ENCODE peak calls at places on chromosomes 7 and 10, in four cellular contexts. K is HepG2, Q is WTC11, C is K562. G is an unnamed sample.

GRCh38 chr10:21292763-21293517 is 232.5 kb downstream of the SKIDA1 start:
- DNase-seq in K (peak; percentile 84), Q (peak; percentile 54), C (no peak), G (peak; percentile 54)

GRCh38 chr10:91672021-91672608 is 39.2 kb upstream of the PPP1R3C start:
- DNase-seq in K (no peak), Q (no peak), C (peak; percentile 27), G (peak; percentile 35)

GRCh38 chr7:67653856-67654442 is 657.3 kb downstream of the TYW1 start:
- DNase-seq in K (no peak), Q (no peak), C (no peak), G (no peak)

GRCh38 chr10:123301077-123301875 is 147.1 kb downstream of the BUB3 start:
- DNase-seq in K (no peak), Q (peak; percentile 18), C (peak; percentile 6), G (peak; percentile 41)

GRCh38 chr7:143391462-143392404 is 10.6 kb downstream of the ZYX start:
- DNase-seq in K (no peak), Q (no peak), C (peak; percentile 20), G (no peak)

GRCh38 chr7:30968747-30969603 is 5.2 kb downstream of the GHRHR start:
- DNase-seq in K (no peak), Q (no peak), C (no peak), G (peak; percentile 2)

GRCh38 chr10:3775671-3776551 is 9.1 kb downstream of the KLF6 start:
- DNase-seq in K (no peak), Q (peak; percentile 63), C (no peak), G (no peak)

GRCh38 chr10:71075066-71075758 is 137.2 kb upstream of the UNC5B start:
- DNase-seq in K (no peak), Q (peak; percentile 8), C (no peak), G (no peak)

GRCh38 chr7:41567350-41568114 is 135.4 kb downstream of the INHBA start:
- DNase-seq in K (no peak), Q (no peak), C (no peak), G (no peak)

GRCh38 chr7:155198901-155199845 is 98.5 kb upstream of the INSIG1 start:
- DNase-seq in K (no peak), Q (no peak), C (no peak), G (no peak)

GRCh38 chr10:1626410-1626809 is 110.9 kb downstream of the ADARB2 start:
- DNase-seq in K (no peak), Q (no peak), C (no peak), G (no peak)

GRCh38 chr7:69109131-69109740 is 489.0 kb upstream of the AUTS2 start:
- DNase-seq in K (no peak), Q (no peak), C (no peak), G (no peak)

GRCh38 chr10:59057350-59057749 is 119.1 kb upstream of the PHYHIPL start:
- DNase-seq in K (peak; percentile 67), Q (no peak), C (no peak), G (no peak)

GRCh38 chr10:35545878-35546631 is 59.1 kb upstream of the GJD4 start:
- DNase-seq in K (no peak), Q (no peak), C (no peak), G (no peak)

GRCh38 chr7:35386082-35386815 is 132.3 kb upstream of the TBX20 start:
- DNase-seq in K (no peak), Q (no peak), C (no peak), G (no peak)

GRCh38 chr7:35379481-35379880 is 125.6 kb upstream of the TBX20 start:
- DNase-seq in K (no peak), Q (no peak), C (no peak), G (no peak)

GRCh38 chr7:35384761-35385700 is 131.1 kb upstream of the TBX20 start:
- DNase-seq in K (no peak), Q (no peak), C (no peak), G (no peak)

GRCh38 chr7:35375516-35375915 is 121.6 kb upstream of the TBX20 start:
- DNase-seq in K (no peak), Q (no peak), C (no peak), G (no peak)

DNA sequence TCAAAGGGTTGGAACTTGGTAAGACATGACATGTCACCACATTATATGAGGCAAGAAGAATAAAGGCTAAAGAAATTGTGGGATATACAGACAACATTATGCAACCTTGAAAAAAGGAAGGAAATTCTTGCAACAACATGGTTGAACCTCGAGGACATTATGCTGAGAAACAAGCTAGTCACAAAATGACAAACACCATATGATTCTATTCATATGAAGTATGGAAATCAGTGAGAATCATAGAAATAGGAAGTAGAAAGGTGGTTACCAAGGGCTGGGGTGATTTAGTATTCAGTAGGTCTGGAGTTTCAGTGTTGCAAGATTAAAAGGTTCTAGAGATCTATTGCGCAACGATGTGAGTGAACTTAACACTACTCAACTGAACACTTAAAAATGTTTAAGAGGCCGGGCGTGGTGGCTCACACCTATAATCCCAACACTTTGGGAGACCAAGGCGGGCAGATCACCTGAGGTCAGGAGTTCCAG is 126.9 kb upstream of the TBX20 start:
- DNase-seq in K (no peak), Q (no peak), C (no peak), G (no peak)
- TF ChIP-seq ELF4 in K (no peak), Q (no peak), C (no peak), G (no peak)

GRCh38 chr7:953547-954327 is 743 bp downstream of the ADAP1 start:
- DNase-seq in K (peak; percentile 59), Q (peak; percentile 63), C (no peak), G (no peak)
- TF ChIP-seq ELF4 in K (no peak), Q (no peak), C (no peak), G (no peak)

DNA sequence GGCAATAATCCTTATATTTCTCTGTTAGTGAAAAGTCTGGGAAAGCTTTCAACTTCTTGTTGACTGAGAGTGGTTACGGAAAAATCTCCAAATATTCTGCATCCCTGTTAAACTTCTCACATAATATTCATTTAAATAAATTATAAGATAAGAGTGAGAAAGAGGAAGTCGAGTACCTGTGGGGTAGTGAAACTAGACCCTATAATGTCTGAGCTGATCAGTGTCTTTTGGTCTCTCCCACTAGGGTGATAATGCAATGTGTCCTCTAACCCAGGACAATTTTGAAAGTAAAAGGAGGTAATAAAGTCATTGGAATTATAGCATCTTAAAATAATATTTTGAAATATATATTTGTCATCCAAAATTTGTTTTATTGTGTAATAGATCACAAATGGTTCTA is 2.1 kb upstream of the AGR3 start:
- DNase-seq in K (no peak), Q (no peak), C (no peak), G (no peak)
- TF ChIP-seq ELF4 in K (no peak), Q (no peak), C (no peak), G (no peak)

GRCh38 chr10:119567978-119568377 is 25.5 kb upstream of the RGS10 start:
- DNase-seq in K (no peak), Q (no peak), C (no peak), G (no peak)
- TF ChIP-seq ELF4 in K (no peak), Q (no peak), C (no peak), G (no peak)

GRCh38 chr7:12670759-12671545 is 16.5 kb upstream of the ARL4A start:
- DNase-seq in K (no peak), Q (no peak), C (no peak), G (no peak)

GRCh38 chr7:12670071-12670729 is 17.2 kb upstream of the ARL4A start:
- DNase-seq in K (peak; percentile 95), Q (no peak), C (no peak), G (no peak)

GRCh38 chr7:12674053-12674452 is 13.4 kb upstream of the ARL4A start:
- DNase-seq in K (no peak), Q (no peak), C (no peak), G (no peak)

GRCh38 chr7:12674861-12675260 is 12.6 kb upstream of the ARL4A start:
- DNase-seq in K (peak; percentile 84), Q (no peak), C (peak; percentile 32), G (peak; percentile 36)
- TF ChIP-seq ELF4 in K (no peak), Q (no peak), C (no peak), G (no peak)

DNA sequence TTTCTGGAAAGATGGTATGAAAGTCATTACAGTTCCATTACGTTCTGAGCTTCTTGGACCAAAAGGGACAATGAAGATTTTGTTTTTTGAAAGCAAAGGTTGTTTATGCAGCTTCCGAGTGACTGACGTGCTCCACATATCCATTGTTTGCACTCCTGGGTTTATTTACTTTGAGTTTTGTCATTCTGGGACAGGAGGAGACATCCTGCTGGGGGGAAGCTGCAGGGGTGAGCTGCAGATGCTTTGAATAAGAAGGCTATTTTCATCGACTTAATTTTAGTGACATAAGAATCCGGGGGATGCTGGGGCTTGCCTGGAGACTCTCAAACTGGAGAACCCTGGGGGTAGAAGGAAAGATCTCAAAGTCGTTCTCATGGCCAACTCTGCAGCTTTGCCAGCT is 12.7 kb upstream of the SFMBT2 start:
- DNase-seq in K (no peak), Q (peak; percentile 26), C (no peak), G (no peak)
- TF ChIP-seq ELF4 in K (no peak), Q (no peak), C (no peak), G (no peak)

DNA sequence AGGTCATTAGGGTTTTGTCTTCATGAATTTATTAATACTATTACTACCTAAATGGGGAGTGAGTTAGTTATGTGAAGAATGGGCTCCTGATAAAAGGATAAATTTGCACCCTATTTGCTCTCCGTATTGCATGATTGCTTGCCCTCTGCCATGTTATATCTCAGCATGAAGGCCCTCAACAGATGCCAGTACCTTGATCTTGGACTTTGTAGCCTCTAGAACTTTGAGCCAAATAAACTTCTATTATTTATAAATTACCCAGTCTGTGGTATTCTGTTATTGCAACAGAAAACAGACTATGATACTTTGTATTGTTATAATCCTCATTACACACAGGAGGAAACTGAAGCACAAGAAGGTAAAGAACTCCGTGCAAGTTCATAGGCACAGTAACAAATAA is 150.8 kb downstream of the AGMO start:
- DNase-seq in K (no peak), Q (no peak), C (no peak), G (no peak)
- TF ChIP-seq ELF4 in K (no peak), Q (no peak), C (no peak), G (no peak)

GRCh38 chr10:5490032-5490431 is 9.3 kb downstream of the CALML5 start:
- DNase-seq in K (no peak), Q (no peak), C (no peak), G (no peak)

GRCh38 chr10:5491477-5491876 is 7.9 kb downstream of the CALML5 start:
- DNase-seq in K (no peak), Q (no peak), C (no peak), G (no peak)

GRCh38 chr10:5492929-5493576 is 6.3 kb downstream of the CALML5 start:
- DNase-seq in K (no peak), Q (no peak), C (no peak), G (no peak)

GRCh38 chr10:5492322-5492855 is 7.0 kb downstream of the CALML5 start:
- DNase-seq in K (no peak), Q (no peak), C (no peak), G (no peak)

DNA sequence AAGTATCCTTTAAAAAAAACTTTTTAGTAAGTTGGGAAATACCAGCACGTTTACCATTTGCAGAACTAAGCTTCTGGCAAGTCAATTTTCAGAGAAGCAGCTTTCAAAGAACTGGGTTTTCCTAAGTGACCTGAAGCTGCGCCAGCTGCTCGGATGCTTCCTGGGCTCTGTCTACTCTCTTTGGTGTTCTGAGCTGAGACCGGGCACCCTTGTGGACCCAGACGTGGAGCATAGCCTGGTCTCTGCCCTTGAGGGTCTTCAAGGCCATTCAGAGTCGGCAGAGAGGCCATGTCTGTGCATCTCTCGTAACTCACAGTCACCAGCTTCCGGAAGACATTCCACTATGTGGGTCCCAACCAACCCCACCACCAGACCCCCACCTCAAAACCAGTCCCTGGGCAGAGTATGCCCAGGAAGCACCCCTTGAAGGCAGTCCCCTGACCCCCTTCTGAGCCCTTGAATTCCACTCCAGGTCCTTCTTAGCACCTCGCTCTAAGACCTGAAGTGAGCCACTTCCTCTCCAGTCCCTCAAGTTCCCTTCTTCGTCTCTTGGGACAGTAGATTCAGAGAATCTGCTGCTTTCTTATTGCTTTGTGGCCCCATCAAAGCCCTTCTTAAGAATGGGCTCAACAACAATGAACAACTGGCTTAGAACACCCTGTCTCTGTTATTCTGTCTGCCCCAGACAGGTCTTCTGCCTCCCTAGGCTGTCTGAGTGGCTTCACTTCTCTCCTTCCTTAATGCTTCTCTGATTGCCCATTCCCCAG is 8.5 kb downstream of the CALML5 start:
- DNase-seq in K (no peak), Q (no peak), C (no peak), G (no peak)
- TF ChIP-seq ELF4 in K (no peak), Q (no peak), C (no peak), G (no peak)

G was measured in HEK293T.